ENCODE peak calls at places on chromosome 7, in nine cellular contexts. P is A549, R is WERI-Rb-1, I is progenitor cell of endocrine pancreas, A is dorsolateral prefrontal cortex, W is GM23338, C is AG10803, N is stomach, D is psoas muscle. E is an unnamed sample.

GRCh38 chr7:131007439-131008330 is 273.7 kb upstream of the KLF14 start:
- DNase-seq in C (peak), R (peak), P (peak), I (no peak), D (peak), W (peak), N (peak), A (no peak), E (peak)

GRCh38 chr7:32658034-32658944 is 163.0 kb downstream of the AVL9 start:
- DNase-seq in R (no peak), N (no peak), D (no peak), A (no peak), C (no peak), I (no peak), W (no peak), P (peak), E (no peak)

GRCh38 chr7:73971701-73972341 is 56.2 kb upstream of the ELN start:
- DNase-seq in N (peak), P (no peak), D (no peak), R (no peak), W (peak), I (no peak), C (no peak), A (no peak), E (no peak)

GRCh38 chr7:80348221-80348620 is 163.6 kb downstream of the GNAT3 start:
- DNase-seq in R (no peak), N (no peak), I (no peak), D (no peak), A (no peak), W (no peak), P (no peak), C (peak), E (no peak)

GRCh38 chr7:92436843-92437445 is 10.3 kb upstream of the GATAD1 start:
- DNase-seq in I (no peak), D (no peak), N (no peak), A (no peak), P (no peak), W (peak), R (no peak), C (no peak), E (no peak)

GRCh38 chr7:29479606-29480200 is 83.9 kb upstream of the PRR15 start:
- DNase-seq in N (no peak), A (peak), W (peak), R (peak), D (no peak), P (no peak), I (no peak), C (no peak), E (peak)

GRCh38 chr7:30238721-30239441 is 45.5 kb upstream of the ZNRF2 start:
- DNase-seq in C (peak), W (no peak), A (no peak), I (no peak), D (peak), R (no peak), N (peak), P (no peak), E (no peak)

GRCh38 chr7:43878867-43879266 is 9.6 kb upstream of the MRPS24 start:
- DNase-seq in D (no peak), N (no peak), I (no peak), R (no peak), A (no peak), P (no peak), W (no peak), C (peak), E (no peak)

GRCh38 chr7:18570890-18571478 is 75.4 kb downstream of the HDAC9 start:
- DNase-seq in N (no peak), R (no peak), A (no peak), D (no peak), I (no peak), W (peak), P (peak), C (peak), E (no peak)

GRCh38 chr7:94289071-94289470 is 105.6 kb upstream of the COL1A2 start:
- DNase-seq in I (peak), R (peak), D (peak), N (peak), W (peak), P (peak), A (peak), C (peak), E (peak)

GRCh38 chr7:41544241-41544640 is 158.6 kb downstream of the INHBA start:
- DNase-seq in W (no peak), R (no peak), P (no peak), I (no peak), N (no peak), A (no peak), C (peak), D (no peak), E (no peak)

GRCh38 chr7:4136036-4136435 is 546.1 kb upstream of the FOXK1 start:
- DNase-seq in C (no peak), W (peak), I (no peak), P (no peak), D (no peak), R (no peak), A (no peak), N (no peak), E (no peak)

GRCh38 chr7:124077546-124077945 is 44.7 kb upstream of the TMEM229A start:
- DNase-seq in P (no peak), I (no peak), D (no peak), C (no peak), N (no peak), A (no peak), R (no peak), W (peak), E (no peak)

GRCh38 chr7:156491435-156491834 is 149.1 kb upstream of the RNF32 start:
- DNase-seq in C (no peak), A (no peak), N (no peak), R (no peak), I (no peak), P (no peak), W (no peak), D (no peak), E (no peak)

GRCh38 chr7:29255839-29256782 is 61.5 kb downstream of the CHN2 start:
- DNase-seq in A (no peak), I (no peak), D (no peak), P (no peak), C (no peak), W (no peak), R (no peak), N (no peak), E (no peak)

GRCh38 chr7:124603066-124603465 is 162.5 kb downstream of the GPR37 start:
- DNase-seq in N (no peak), W (no peak), R (no peak), I (no peak), A (no peak), P (no peak), C (peak), D (no peak), E (no peak)

GRCh38 chr7:73715648-73716317 is 3.7 kb downstream of the STX1A start:
- DNase-seq in C (peak), P (peak), I (no peak), A (no peak), R (peak), N (peak), W (no peak), D (no peak), E (peak)

GRCh38 chr7:111138196-111138569 is 47.3 kb downstream of the LRRN3 start:
- DNase-seq in C (peak), W (no peak), R (no peak), P (no peak), A (no peak), I (no peak), D (peak), N (no peak), E (no peak)

GRCh38 chr7:21543528-21544302 is 876 bp downstream of the DNAH11 start:
- DNase-seq in D (no peak), R (no peak), C (no peak), A (no peak), N (no peak), W (peak), P (no peak), I (peak), E (peak)

GRCh38 chr7:33904680-33905388 is 505 bp upstream of the BMPER start:
- DNase-seq in P (peak), I (peak), R (peak), C (peak), N (peak), D (peak), W (peak), A (no peak), E (peak)

GRCh38 chr7:4185136-4185535 is 497.0 kb upstream of the FOXK1 start:
- DNase-seq in I (no peak), A (no peak), R (no peak), N (no peak), W (no peak), C (no peak), D (no peak), P (no peak), E (no peak)

GRCh38 chr7:37180828-37181549 is 267.7 kb downstream of the ELMO1 start:
- DNase-seq in N (no peak), C (no peak), D (no peak), R (no peak), A (no peak), W (no peak), P (no peak), I (no peak), E (no peak)

GRCh38 chr7:27164381-27165088 is 802 bp downstream of the HOXA9 start:
- DNase-seq in R (no peak), I (no peak), C (no peak), A (no peak), P (no peak), W (peak), N (no peak), D (peak), E (peak)

GRCh38 chr7:6435486-6436384 is 12.0 kb downstream of the DAGLB start:
- DNase-seq in P (peak), I (peak), N (peak), A (peak), C (peak), D (peak), W (peak), R (peak), E (peak)

GRCh38 chr7:157709531-157710251 is 372.9 kb downstream of the DNAJB6 start:
- DNase-seq in D (no peak), A (no peak), R (no peak), W (no peak), P (no peak), C (no peak), N (no peak), I (no peak), E (no peak)

GRCh38 chr7:151410405-151411390 is 860 bp upstream of the WDR86 start:
- DNase-seq in A (no peak), R (peak), P (no peak), I (peak), C (no peak), W (peak), D (no peak), N (no peak), E (peak)

GRCh38 chr7:31890198-31890597 is 180.0 kb downstream of the PDE1C start:
- DNase-seq in D (no peak), A (no peak), N (no peak), P (no peak), R (no peak), I (no peak), C (peak), W (no peak), E (no peak)

GRCh38 chr7:155404976-155405375 is 53.0 kb upstream of the EN2 start:
- DNase-seq in A (no peak), R (no peak), W (no peak), P (no peak), C (no peak), I (no peak), N (no peak), D (no peak), E (no peak)

GRCh38 chr7:143504937-143505297 is 27.2 kb downstream of the TAS2R41 start:
- DNase-seq in I (no peak), N (no peak), R (no peak), C (no peak), D (no peak), W (peak), P (no peak), A (no peak), E (no peak)
- TF ChIP-seq CTCF in I (no peak), N (no peak), R (no peak), C (no peak), D (no peak), W (no peak), P (no peak), A (no peak), E (no peak)

GRCh38 chr7:65239707-65240352 is 133.8 kb upstream of the ZNF92 start:
- DNase-seq in N (peak), W (peak), C (no peak), D (no peak), R (peak), I (peak), P (peak), A (no peak), E (peak)
- TF ChIP-seq CTCF in N (no peak), W (no peak), C (no peak), D (no peak), R (peak), I (peak), P (no peak), A (no peak), E (no peak)

GRCh38 chr7:116802784-116803183 is 59.6 kb upstream of the CAPZA2 start:
- DNase-seq in N (no peak), C (peak), D (no peak), I (no peak), R (peak), A (no peak), P (peak), W (peak), E (no peak)
- TF ChIP-seq CTCF in N (no peak), C (peak), D (peak), I (peak), R (peak), A (peak), P (peak), W (peak), E (peak)

GRCh38 chr7:835491-836401 is 3.5 kb downstream of the SUN1 start:
- DNase-seq in I (no peak), W (no peak), C (peak), D (no peak), A (no peak), P (no peak), N (peak), R (peak), E (no peak)

GRCh38 chr7:837001-837400 is 4.7 kb downstream of the SUN1 start:
- DNase-seq in I (no peak), A (no peak), W (no peak), C (no peak), P (no peak), N (no peak), D (no peak), R (no peak), E (no peak)

GRCh38 chr7:834277-834676 is 2.0 kb downstream of the SUN1 start:
- DNase-seq in W (no peak), C (no peak), A (no peak), P (no peak), I (no peak), N (no peak), R (no peak), D (no peak), E (no peak)

GRCh38 chr7:835021-835420 is 2.7 kb downstream of the SUN1 start:
- DNase-seq in N (no peak), C (no peak), I (no peak), W (no peak), P (no peak), A (no peak), D (no peak), R (no peak), E (no peak)

GRCh38 chr7:836429-836828 is 4.2 kb downstream of the SUN1 start:
- DNase-seq in P (peak), W (peak), I (no peak), N (no peak), C (peak), A (no peak), D (no peak), R (peak), E (no peak)
- TF ChIP-seq CTCF in P (peak), W (peak), I (peak), N (no peak), C (peak), A (peak), D (peak), R (peak), E (no peak)

GRCh38 chr7:84490661-84491060 is 296.1 kb upstream of the SEMA3A start:
- DNase-seq in P (no peak), R (no peak), N (no peak), D (no peak), C (peak), A (no peak), I (no peak), W (peak), E (no peak)
- TF ChIP-seq CTCF in P (no peak), R (no peak), N (no peak), D (peak), C (peak), A (no peak), I (no peak), W (peak), E (no peak)

E was measured in glutamatergic neuron.